ENCODE peak calls at places on chromosome 7, in nine cellular contexts. C, E, V, B, D, N, Y, T and R are unnamed samples.
A peak's percentile ranks its signal among the peaks of the same experiment; 100 is the strongest.

GRCh38 chr7:64638822-64639221 is 27.1 kb upstream of the ZNF107 start:
- DNase-seq in C (no peak), E (no peak), V (no peak), B (no peak), D (no peak), N (no peak), Y (no peak), T (no peak), R (no peak)

GRCh38 chr7:150978136-150978789 is at the start of gene KCNH2:
- DNase-seq in C (no peak), E (peak; percentile 86), V (no peak), B (peak; percentile 22), D (no peak), N (no peak), Y (no peak), T (peak; percentile 52), R (no peak)

GRCh38 chr7:106936236-106936635 is 71.2 kb downstream of the PIK3CG start:
- DNase-seq in C (no peak), E (no peak), V (no peak), B (no peak), D (no peak), N (no peak), Y (no peak), T (no peak), R (no peak)

GRCh38 chr7:73734619-73735525 is 3.7 kb downstream of the ABHD11 start:
- DNase-seq in C (peak; percentile 91), E (peak; percentile 68), V (peak; percentile 94), B (peak; percentile 49), D (peak; percentile 70), N (peak; percentile 85), Y (peak; percentile 23), T (peak; percentile 42), R (peak; percentile 87)

GRCh38 chr7:157140118-157140905 is 1.6 kb downstream of the UBE3C start:
- DNase-seq in C (peak; percentile 66), E (no peak), V (no peak), B (no peak), D (no peak), N (no peak), Y (no peak), T (no peak), R (no peak)

GRCh38 chr7:156473476-156474240 is 166.9 kb upstream of the RNF32 start:
- DNase-seq in C (peak; percentile 66), E (peak; percentile 40), V (peak; percentile 52), B (no peak), D (no peak), N (no peak), Y (no peak), T (no peak), R (no peak)

GRCh38 chr7:111168182-111168581 is 77.3 kb downstream of the LRRN3 start:
- DNase-seq in C (no peak), E (no peak), V (no peak), B (peak; percentile 74), D (no peak), N (no peak), Y (no peak), T (no peak), R (no peak)

GRCh38 chr7:80719261-80719660 is 80.8 kb downstream of the CD36 start:
- DNase-seq in C (no peak), E (no peak), V (peak; percentile 20), B (no peak), D (no peak), N (no peak), Y (peak; percentile 15), T (no peak), R (no peak)

GRCh38 chr7:139699640-139700504 is 77.9 kb downstream of the HIPK2 start:
- DNase-seq in C (no peak), E (no peak), V (no peak), B (no peak), D (no peak), N (no peak), Y (no peak), T (no peak), R (no peak)

GRCh38 chr7:117008849-117009531 is 55.7 kb downstream of the ST7 start:
- DNase-seq in C (no peak), E (no peak), V (peak; percentile 71), B (no peak), D (peak; percentile 38), N (no peak), Y (no peak), T (no peak), R (no peak)